ENCODE peak calls at places on chromosome 1, in five cellular contexts. One of them, this sample, is unnamed.

GRCh38 chr1:167484726-167485125 is 33.6 kb downstream of the CD247 start:
- DNase-seq in activated effector memory CD4-positive, alpha-beta T cell treated with Interleukin-2 at 50 U/mL for 16 hours: no peak
- DNase-seq in NAMALWA: no peak
- DNase-seq in spleen: no peak
- DNase-seq in amniotic stem cell: no peak
- DNase-seq in this sample: no peak

GRCh38 chr1:212967767-212968166 is 17.4 kb downstream of the VASH2 start:
- DNase-seq in spleen: no peak
- DNase-seq in activated effector memory CD4-positive, alpha-beta T cell treated with Interleukin-2 at 50 U/mL for 16 hours: no peak
- DNase-seq in NAMALWA: peak; percentile 48
- DNase-seq in amniotic stem cell: peak; percentile 27
- DNase-seq in this sample: no peak

GRCh38 chr1:24641646-24642151 is 1.4 kb upstream of the SRRM1 start:
- DNase-seq in activated effector memory CD4-positive, alpha-beta T cell treated with Interleukin-2 at 50 U/mL for 16 hours: no peak
- DNase-seq in spleen: peak; percentile 85
- DNase-seq in NAMALWA: peak; percentile 27
- DNase-seq in amniotic stem cell: no peak
- DNase-seq in this sample: peak; percentile 79

GRCh38 chr1:180156631-180157091 is 2.0 kb downstream of the QSOX1 start:
- DNase-seq in spleen: no peak
- DNase-seq in activated effector memory CD4-positive, alpha-beta T cell treated with Interleukin-2 at 50 U/mL for 16 hours: no peak
- DNase-seq in amniotic stem cell: no peak
- DNase-seq in NAMALWA: no peak
- DNase-seq in this sample: no peak

GRCh38 chr1:45894921-45895320 is 91.5 kb downstream of the MAST2 start:
- DNase-seq in amniotic stem cell: no peak
- DNase-seq in activated effector memory CD4-positive, alpha-beta T cell treated with Interleukin-2 at 50 U/mL for 16 hours: no peak
- DNase-seq in NAMALWA: no peak
- DNase-seq in spleen: no peak
- DNase-seq in this sample: no peak

GRCh38 chr1:111052246-111052645 is 87.6 kb downstream of the DRAM2 start:
- DNase-seq in activated effector memory CD4-positive, alpha-beta T cell treated with Interleukin-2 at 50 U/mL for 16 hours: no peak
- DNase-seq in spleen: no peak
- DNase-seq in NAMALWA: no peak
- DNase-seq in amniotic stem cell: no peak
- DNase-seq in this sample: no peak

GRCh38 chr1:79726911-79727310 is 720.4 kb upstream of the ADGRL4 start:
- DNase-seq in amniotic stem cell: no peak
- DNase-seq in NAMALWA: no peak
- DNase-seq in spleen: no peak
- DNase-seq in activated effector memory CD4-positive, alpha-beta T cell treated with Interleukin-2 at 50 U/mL for 16 hours: no peak
- DNase-seq in this sample: no peak

GRCh38 chr1:112461200-112461871 is 47.4 kb upstream of the WNT2B start:
- DNase-seq in NAMALWA: no peak
- DNase-seq in amniotic stem cell: no peak
- DNase-seq in spleen: no peak
- DNase-seq in activated effector memory CD4-positive, alpha-beta T cell treated with Interleukin-2 at 50 U/mL for 16 hours: no peak
- DNase-seq in this sample: no peak

GRCh38 chr1:26570287-26570686 is 40.7 kb downstream of the RPS6KA1 start:
- DNase-seq in activated effector memory CD4-positive, alpha-beta T cell treated with Interleukin-2 at 50 U/mL for 16 hours: no peak
- DNase-seq in spleen: no peak
- DNase-seq in amniotic stem cell: no peak
- DNase-seq in NAMALWA: no peak
- DNase-seq in this sample: peak; percentile 10

GRCh38 chr1:40866408-40866788 is 4.2 kb upstream of the CITED4 start:
- DNase-seq in amniotic stem cell: no peak
- DNase-seq in NAMALWA: no peak
- DNase-seq in activated effector memory CD4-positive, alpha-beta T cell treated with Interleukin-2 at 50 U/mL for 16 hours: no peak
- DNase-seq in spleen: no peak
- DNase-seq in this sample: no peak

GRCh38 chr1:79041666-79042065 is 35.1 kb upstream of the ADGRL4 start:
- DNase-seq in activated effector memory CD4-positive, alpha-beta T cell treated with Interleukin-2 at 50 U/mL for 16 hours: no peak
- DNase-seq in NAMALWA: no peak
- DNase-seq in spleen: no peak
- DNase-seq in amniotic stem cell: no peak
- DNase-seq in this sample: no peak

GRCh38 chr1:12549106-12549459 is 68.9 kb downstream of the DHRS3 start:
- DNase-seq in NAMALWA: no peak
- DNase-seq in amniotic stem cell: no peak
- DNase-seq in activated effector memory CD4-positive, alpha-beta T cell treated with Interleukin-2 at 50 U/mL for 16 hours: no peak
- DNase-seq in spleen: no peak
- DNase-seq in this sample: peak; percentile 91

GRCh38 chr1:51998701-51999100 is 8.2 kb upstream of the RAB3B start:
- DNase-seq in spleen: no peak
- DNase-seq in amniotic stem cell: no peak
- DNase-seq in NAMALWA: no peak
- DNase-seq in activated effector memory CD4-positive, alpha-beta T cell treated with Interleukin-2 at 50 U/mL for 16 hours: no peak
- DNase-seq in this sample: no peak

GRCh38 chr1:87044840-87045239 is 130.4 kb downstream of the HS2ST1 start:
- DNase-seq in NAMALWA: no peak
- DNase-seq in activated effector memory CD4-positive, alpha-beta T cell treated with Interleukin-2 at 50 U/mL for 16 hours: no peak
- DNase-seq in amniotic stem cell: no peak
- DNase-seq in spleen: no peak
- DNase-seq in this sample: no peak

GRCh38 chr1:245485996-245486395 is 331.2 kb downstream of the KIF26B start:
- DNase-seq in activated effector memory CD4-positive, alpha-beta T cell treated with Interleukin-2 at 50 U/mL for 16 hours: no peak
- DNase-seq in spleen: no peak
- DNase-seq in amniotic stem cell: no peak
- DNase-seq in NAMALWA: no peak
- DNase-seq in this sample: no peak

GRCh38 chr1:232983817-232984567 is 33.6 kb downstream of the NTPCR start:
- DNase-seq in activated effector memory CD4-positive, alpha-beta T cell treated with Interleukin-2 at 50 U/mL for 16 hours: no peak
- DNase-seq in spleen: no peak
- DNase-seq in NAMALWA: no peak
- DNase-seq in amniotic stem cell: no peak
- DNase-seq in this sample: no peak

GRCh38 chr1:201268604-201269151 is 14.6 kb upstream of the PKP1 start:
- DNase-seq in spleen: peak; percentile 62
- DNase-seq in NAMALWA: no peak
- DNase-seq in activated effector memory CD4-positive, alpha-beta T cell treated with Interleukin-2 at 50 U/mL for 16 hours: no peak
- DNase-seq in amniotic stem cell: peak; percentile 5
- DNase-seq in this sample: peak; percentile 69

GRCh38 chr1:20733361-20733975 is 965 bp upstream of the SH2D5 start:
- DNase-seq in spleen: no peak
- DNase-seq in amniotic stem cell: no peak
- DNase-seq in activated effector memory CD4-positive, alpha-beta T cell treated with Interleukin-2 at 50 U/mL for 16 hours: no peak
- DNase-seq in NAMALWA: peak; percentile 44
- DNase-seq in this sample: no peak

GRCh38 chr1:58727363-58727762 is 27.5 kb upstream of the MYSM1 start:
- DNase-seq in amniotic stem cell: peak; percentile 75
- DNase-seq in activated effector memory CD4-positive, alpha-beta T cell treated with Interleukin-2 at 50 U/mL for 16 hours: no peak
- DNase-seq in NAMALWA: no peak
- DNase-seq in spleen: no peak
- DNase-seq in this sample: no peak

GRCh38 chr1:115977481-115978258 is 1.4 kb downstream of the SLC22A15 start:
- DNase-seq in spleen: no peak
- DNase-seq in NAMALWA: no peak
- DNase-seq in amniotic stem cell: no peak
- DNase-seq in activated effector memory CD4-positive, alpha-beta T cell treated with Interleukin-2 at 50 U/mL for 16 hours: no peak
- DNase-seq in this sample: no peak

GRCh38 chr1:182702826-182703524 is 18.6 kb upstream of the RGS8 start:
- DNase-seq in NAMALWA: no peak
- DNase-seq in spleen: no peak
- DNase-seq in amniotic stem cell: no peak
- DNase-seq in activated effector memory CD4-positive, alpha-beta T cell treated with Interleukin-2 at 50 U/mL for 16 hours: no peak
- DNase-seq in this sample: no peak

GRCh38 chr1:7348073-7348472 is 423.0 kb upstream of the VAMP3 start:
- DNase-seq in spleen: no peak
- DNase-seq in activated effector memory CD4-positive, alpha-beta T cell treated with Interleukin-2 at 50 U/mL for 16 hours: no peak
- DNase-seq in NAMALWA: no peak
- DNase-seq in amniotic stem cell: no peak
- DNase-seq in this sample: no peak

GRCh38 chr1:31704261-31705079 is 653 bp upstream of the COL16A1 start:
- DNase-seq in spleen: no peak
- DNase-seq in amniotic stem cell: no peak
- DNase-seq in NAMALWA: no peak
- DNase-seq in activated effector memory CD4-positive, alpha-beta T cell treated with Interleukin-2 at 50 U/mL for 16 hours: no peak
- DNase-seq in this sample: no peak

GRCh38 chr1:22282281-22282970 is 139.5 kb upstream of the WNT4 start:
- DNase-seq in activated effector memory CD4-positive, alpha-beta T cell treated with Interleukin-2 at 50 U/mL for 16 hours: no peak
- DNase-seq in spleen: no peak
- DNase-seq in NAMALWA: no peak
- DNase-seq in amniotic stem cell: no peak
- DNase-seq in this sample: peak; percentile 42

GRCh38 chr1:53305650-53306049 is 22.2 kb downstream of the LRP8 start:
- DNase-seq in spleen: no peak
- DNase-seq in activated effector memory CD4-positive, alpha-beta T cell treated with Interleukin-2 at 50 U/mL for 16 hours: no peak
- DNase-seq in amniotic stem cell: no peak
- DNase-seq in NAMALWA: no peak
- DNase-seq in this sample: no peak

GRCh38 chr1:47650205-47650604 is 212.4 kb downstream of the FOXD2 start:
- DNase-seq in NAMALWA: no peak
- DNase-seq in spleen: peak; percentile 18
- DNase-seq in amniotic stem cell: no peak
- DNase-seq in activated effector memory CD4-positive, alpha-beta T cell treated with Interleukin-2 at 50 U/mL for 16 hours: no peak
- DNase-seq in this sample: no peak

This sample was measured in kidney.